ENCODE peak calls at places on chromosomes 7 and 10, in four cellular contexts. One of them, this sample, is unnamed.

GRCh38 chr7:142375710-142376313 is 118.0 kb upstream of the PRSS58 start:
- DNase-seq in SW 1271: no peak
- DNase-seq in memory B cell: no peak
- DNase-seq in Kasumi-1: peak
- DNase-seq in this sample: peak

GRCh38 chr10:57694956-57695605 is 572.6 kb downstream of the IPMK start:
- DNase-seq in SW 1271: no peak
- DNase-seq in memory B cell: no peak
- DNase-seq in Kasumi-1: no peak
- DNase-seq in this sample: no peak

GRCh38 chr10:129648866-129649265 is 181.8 kb downstream of the MGMT start:
- DNase-seq in SW 1271: no peak
- DNase-seq in memory B cell: no peak
- DNase-seq in Kasumi-1: no peak
- DNase-seq in this sample: no peak

GRCh38 chr10:72276421-72277339 is 3.0 kb downstream of the DDIT4 start:
- DNase-seq in SW 1271: no peak
- DNase-seq in memory B cell: no peak
- DNase-seq in Kasumi-1: no peak
- DNase-seq in this sample: no peak

GRCh38 chr10:24920907-24921881 is 31.2 kb downstream of the PRTFDC1 start:
- DNase-seq in SW 1271: peak
- DNase-seq in memory B cell: no peak
- DNase-seq in Kasumi-1: peak
- DNase-seq in this sample: no peak

GRCh38 chr10:79488303-79488702 is 24.0 kb upstream of the EIF5AL1 start:
- DNase-seq in SW 1271: no peak
- DNase-seq in memory B cell: no peak
- DNase-seq in Kasumi-1: no peak
- DNase-seq in this sample: peak

GRCh38 chr10:74585231-74586087 is 240.9 kb upstream of the KAT6B start:
- DNase-seq in SW 1271: no peak
- DNase-seq in memory B cell: peak
- DNase-seq in Kasumi-1: no peak
- DNase-seq in this sample: no peak

GRCh38 chr10:132648871-132649528 is 111.4 kb downstream of the INPP5A start:
- DNase-seq in SW 1271: no peak
- DNase-seq in memory B cell: no peak
- DNase-seq in Kasumi-1: no peak
- DNase-seq in this sample: no peak

GRCh38 chr7:83936056-83936703 is 258.4 kb downstream of the SEMA3A start:
- DNase-seq in SW 1271: peak
- DNase-seq in memory B cell: peak
- DNase-seq in Kasumi-1: peak
- DNase-seq in this sample: peak

GRCh38 chr7:132895231-132895630 is 186.7 kb downstream of the CHCHD3 start:
- DNase-seq in SW 1271: no peak
- DNase-seq in memory B cell: no peak
- DNase-seq in Kasumi-1: no peak
- DNase-seq in this sample: no peak

GRCh38 chr10:44384601-44385422 is at the start of gene CXCL12:
- DNase-seq in SW 1271: no peak
- DNase-seq in memory B cell: no peak
- DNase-seq in Kasumi-1: no peak
- DNase-seq in this sample: no peak

GRCh38 chr7:31312864-31313263 is 27.7 kb downstream of the NEUROD6 start:
- DNase-seq in SW 1271: no peak
- DNase-seq in memory B cell: no peak
- DNase-seq in Kasumi-1: no peak
- DNase-seq in this sample: no peak

GRCh38 chr7:100547872-100548271 is 8.9 kb downstream of the AGFG2 start:
- DNase-seq in SW 1271: no peak
- DNase-seq in memory B cell: no peak
- DNase-seq in Kasumi-1: peak
- DNase-seq in this sample: no peak

GRCh38 chr7:155523168-155523675 is 23.1 kb downstream of the CNPY1 start:
- DNase-seq in SW 1271: no peak
- DNase-seq in memory B cell: no peak
- DNase-seq in Kasumi-1: no peak
- DNase-seq in this sample: no peak

GRCh38 chr7:75531359-75531821 is 39.3 kb downstream of the SPDYE5 start:
- DNase-seq in SW 1271: no peak
- DNase-seq in memory B cell: no peak
- DNase-seq in Kasumi-1: no peak
- DNase-seq in this sample: peak

GRCh38 chr7:22356855-22357310 is at the start of gene RAPGEF5:
- DNase-seq in SW 1271: no peak
- DNase-seq in memory B cell: no peak
- DNase-seq in Kasumi-1: no peak
- DNase-seq in this sample: no peak

GRCh38 chr10:27344568-27345454 is 104.2 kb upstream of the ACBD5 start:
- DNase-seq in SW 1271: no peak
- DNase-seq in memory B cell: no peak
- DNase-seq in Kasumi-1: no peak
- DNase-seq in this sample: no peak

This sample was measured in HS-27A.